ENCODE peak calls at places on chromosomes 6 and 20, in seven cellular contexts. J, G, I, Q, R, S and B are unnamed samples.

GRCh38 chr20:37567331-37567665 is 39.6 kb upstream of the BLCAP start:
- DNase-seq in Q (no peak), J (no peak), G (no peak), I (no peak), R (no peak), S (no peak), B (no peak)

GRCh38 chr20:44028341-44028715 is 113.7 kb downstream of the TOX2 start:
- DNase-seq in Q (peak; percentile 33), J (no peak), I (no peak), S (no peak), R (peak; percentile 1), G (no peak), B (no peak)

GRCh38 chr20:58580493-58580835 is 65.3 kb upstream of the APCDD1L start:
- DNase-seq in J (no peak), Q (no peak), G (no peak), I (no peak), R (no peak), S (no peak), B (no peak)

GRCh38 chr6:154154389-154154967 is 115.4 kb downstream of the OPRM1 start:
- DNase-seq in G (peak; percentile 47), J (no peak), I (no peak), Q (peak; percentile 80), S (no peak), R (peak; percentile 78), B (peak; percentile 26)

GRCh38 chr6:119205911-119206617 is 127.6 kb upstream of the FAM184A start:
- DNase-seq in Q (no peak), G (no peak), S (no peak), R (no peak), J (no peak), I (no peak), B (no peak)

GRCh38 chr6:105753184-105754097 is 332.7 kb upstream of the PRDM1 start:
- DNase-seq in G (no peak), J (no peak), Q (peak; percentile 59), S (no peak), R (peak; percentile 54), I (no peak), B (no peak)

GRCh38 chr20:60138263-60139127 is 180.3 kb downstream of the CDH26 start:
- DNase-seq in Q (peak; percentile 48), I (peak; percentile 59), G (peak; percentile 50), R (peak; percentile 55), J (peak; percentile 55), S (peak; percentile 43), B (peak; percentile 75)

GRCh38 chr20:62239278-62239879 is 1.1 kb downstream of the OSBPL2 start:
- DNase-seq in G (no peak), I (no peak), R (no peak), S (no peak), J (no peak), Q (no peak), B (no peak)

GRCh38 chr6:20620043-20620442 is 85.8 kb downstream of the CDKAL1 start:
- DNase-seq in Q (peak; percentile 64), G (no peak), J (no peak), S (no peak), I (no peak), R (no peak), B (no peak)

GRCh38 chr6:29759457-29759856 is 36.2 kb downstream of the HLA-F start:
- DNase-seq in Q (no peak), G (no peak), J (no peak), R (no peak), I (no peak), S (no peak), B (no peak)

GRCh38 chr6:101348816-101349215 is 44.7 kb upstream of the GRIK2 start:
- DNase-seq in R (no peak), J (no peak), Q (no peak), G (no peak), S (no peak), I (no peak), B (no peak)

GRCh38 chr20:23144856-23145255 is 58.7 kb upstream of the CD93 start:
- DNase-seq in Q (no peak), I (no peak), G (no peak), S (no peak), R (no peak), J (no peak), B (no peak)

GRCh38 chr6:112050417-112050816 is 3.5 kb upstream of the CCN6 start:
- DNase-seq in S (no peak), Q (no peak), G (no peak), R (no peak), J (no peak), I (no peak), B (no peak)

GRCh38 chr6:105087571-105088211 is 92.1 kb downstream of the POPDC3 start:
- DNase-seq in G (peak; percentile 40), R (peak; percentile 40), J (no peak), I (no peak), S (no peak), Q (peak; percentile 69), B (no peak)

GRCh38 chr6:44194326-44194725 is 22.4 kb upstream of the MYMX start:
- DNase-seq in J (no peak), G (no peak), S (no peak), Q (no peak), R (no peak), I (no peak), B (no peak)

GRCh38 chr20:8490076-8490830 is 358.2 kb downstream of the PLCB1 start:
- DNase-seq in J (no peak), R (no peak), G (no peak), S (no peak), I (no peak), Q (peak; percentile 15), B (no peak)

GRCh38 chr6:100685747-100686146 is 195.4 kb downstream of the ASCC3 start:
- DNase-seq in S (no peak), J (no peak), Q (peak; percentile 7), G (peak; percentile 29), R (no peak), I (no peak), B (no peak)

GRCh38 chr6:7674291-7674690 is 51.6 kb upstream of the BMP6 start:
- DNase-seq in J (no peak), Q (no peak), S (no peak), R (no peak), G (no peak), I (no peak), B (no peak)

GRCh38 chr20:20073851-20074252 is 21.5 kb downstream of the CFAP61 start:
- DNase-seq in J (no peak), Q (no peak), R (no peak), S (peak; percentile 41), G (no peak), I (no peak), B (no peak)

GRCh38 chr6:1796706-1797529 is 187.2 kb downstream of the FOXC1 start:
- DNase-seq in G (no peak), R (no peak), S (no peak), I (no peak), J (no peak), Q (peak; percentile 72), B (no peak)

GRCh38 chr20:21336455-21337151 is 33.5 kb downstream of the XRN2 start:
- DNase-seq in R (no peak), S (no peak), G (no peak), Q (no peak), J (no peak), I (no peak), B (no peak)

GRCh38 chr6:30970946-30971345 is 12.6 kb upstream of the MUC21 start:
- DNase-seq in Q (no peak), G (no peak), I (no peak), R (no peak), J (no peak), S (no peak), B (no peak)

GRCh38 chr20:59678951-59679350 is 74.6 kb downstream of the PHACTR3 start:
- DNase-seq in R (no peak), Q (no peak), J (no peak), I (no peak), S (no peak), G (no peak), B (no peak)

GRCh38 chr6:44397424-44398169 is 10.1 kb downstream of the CDC5L start:
- DNase-seq in G (no peak), Q (no peak), I (no peak), S (no peak), J (no peak), R (no peak), B (no peak)

GRCh38 chr20:46995561-46996142 is 101.0 kb downstream of the EYA2 start:
- DNase-seq in S (no peak), G (no peak), J (no peak), Q (no peak), I (no peak), R (no peak), B (no peak)

GRCh38 chr20:53581444-53582311 is 12.0 kb downstream of the ZNF217 start:
- DNase-seq in I (no peak), S (no peak), G (no peak), Q (no peak), R (peak; percentile 26), J (no peak), B (no peak)

GRCh38 chr6:84568971-84569370 is 195.4 kb downstream of the TBX18 start:
- DNase-seq in G (no peak), R (no peak), I (no peak), S (no peak), Q (peak; percentile 7), J (no peak), B (no peak)

GRCh38 chr20:9600562-9600961 is 86.2 kb downstream of the LAMP5 start:
- DNase-seq in S (no peak), I (no peak), G (no peak), Q (no peak), J (no peak), R (no peak), B (no peak)

GRCh38 chr6:128632131-128632530 is 111.7 kb upstream of the PTPRK start:
- DNase-seq in Q (peak; percentile 20), R (peak; percentile 29), G (no peak), J (no peak), I (no peak), S (no peak), B (peak; percentile 8)

GRCh38 chr20:34896086-34896551 is 19.7 kb downstream of the ACSS2 start:
- DNase-seq in Q (peak; percentile 74), R (no peak), J (no peak), S (no peak), G (no peak), I (no peak), B (no peak)
- TF ChIP-seq CTCF in Q (no peak), R (no peak), J (no peak), S (no peak), G (no peak), I (no peak), B (no peak)

GRCh38 chr20:57397693-57398108 is 6.5 kb downstream of the RBM38 start:
- DNase-seq in I (peak; percentile 12), R (peak; percentile 43), J (no peak), G (no peak), S (peak; percentile 22), Q (no peak), B (no peak)
- H3K36me3 ChIP-seq in I (peaks cover 53% of the 10 kb centered on the region), R (peaks cover 51% of the 10 kb centered on the region), J (no peaks in the 10 kb centered on the region), G (no peaks in the 10 kb centered on the region), S (peaks cover 51% of the 10 kb centered on the region), Q (peaks cover 34% of the 10 kb centered on the region), B (no peaks in the 10 kb centered on the region)

GRCh38 chr6:85798934-85799490 is 156.3 kb upstream of the SYNCRIP start:
- DNase-seq in S (no peak), R (no peak), Q (no peak), G (no peak), I (no peak), J (no peak), B (no peak)
- H3K27ac ChIP-seq in S (no peak overlapping the region), R (no peak overlapping the region), Q (no peak overlapping the region), G (no peak overlapping the region), I (no peak overlapping the region), J (no peak overlapping the region), B (no peak overlapping the region)

GRCh38 chr20:50165687-50166554 is 12.4 kb upstream of the PEDS1 start:
- DNase-seq in G (peak; percentile 100), S (peak; percentile 97), J (peak; percentile 92), R (peak; percentile 95), I (peak; percentile 96), Q (peak; percentile 100), B (peak; percentile 96)
- TF ChIP-seq CTCF in G (peak; percentile 8), S (no peak), J (no peak), R (no peak), I (no peak), Q (no peak), B (no peak)